ENCODE peak calls at places on chromosomes 13 and 19, in seven cellular contexts. One of them, this sample, is unnamed.

GRCh38 chr13:42048323-42048624 is 174 bp upstream of the DGKH start:
- DNase-seq in stimulated activated CD4-positive, alpha-beta T cell treated with anti-CD3 and anti-CD28 coated beads, Interleukin-4, amount 100 ng/mL, for 48 hours: no peak
- DNase-seq in hypothalamus: no peak
- DNase-seq in endothelial cell: no peak
- DNase-seq in neuronal stem cell: no peak
- DNase-seq in cardiac muscle cell: no peak
- DNase-seq in activated naive CD4-positive, alpha-beta T cell: no peak
- DNase-seq in this sample: no peak

GRCh38 chr13:112208656-112209055 is 141.7 kb downstream of the SOX1 start:
- DNase-seq in stimulated activated CD4-positive, alpha-beta T cell treated with anti-CD3 and anti-CD28 coated beads, Interleukin-4, amount 100 ng/mL, for 48 hours: no peak
- DNase-seq in hypothalamus: no peak
- DNase-seq in endothelial cell: no peak
- DNase-seq in neuronal stem cell: no peak
- DNase-seq in cardiac muscle cell: no peak
- DNase-seq in activated naive CD4-positive, alpha-beta T cell: no peak
- DNase-seq in this sample: no peak

GRCh38 chr19:19170053-19170945 is at the start of gene MEF2B:
- DNase-seq in stimulated activated CD4-positive, alpha-beta T cell treated with anti-CD3 and anti-CD28 coated beads, Interleukin-4, amount 100 ng/mL, for 48 hours: peak; percentile 71
- DNase-seq in hypothalamus: peak; percentile 46
- DNase-seq in endothelial cell: peak; percentile 78
- DNase-seq in neuronal stem cell: peak; percentile 74
- DNase-seq in cardiac muscle cell: peak; percentile 93
- DNase-seq in activated naive CD4-positive, alpha-beta T cell: peak; percentile 57
- DNase-seq in this sample: peak; percentile 9

GRCh38 chr19:48123907-48124675 is 13.5 kb upstream of the PLA2G4C start:
- DNase-seq in stimulated activated CD4-positive, alpha-beta T cell treated with anti-CD3 and anti-CD28 coated beads, Interleukin-4, amount 100 ng/mL, for 48 hours: peak; percentile 54
- DNase-seq in hypothalamus: no peak
- DNase-seq in endothelial cell: no peak
- DNase-seq in neuronal stem cell: peak; percentile 54
- DNase-seq in cardiac muscle cell: no peak
- DNase-seq in activated naive CD4-positive, alpha-beta T cell: no peak
- DNase-seq in this sample: no peak

GRCh38 chr13:39186205-39186880 is 148.1 kb downstream of the NHLRC3 start:
- DNase-seq in stimulated activated CD4-positive, alpha-beta T cell treated with anti-CD3 and anti-CD28 coated beads, Interleukin-4, amount 100 ng/mL, for 48 hours: no peak
- DNase-seq in hypothalamus: no peak
- DNase-seq in endothelial cell: no peak
- DNase-seq in neuronal stem cell: no peak
- DNase-seq in cardiac muscle cell: no peak
- DNase-seq in activated naive CD4-positive, alpha-beta T cell: no peak
- DNase-seq in this sample: no peak

GRCh38 chr19:31304877-31305312 is 44.3 kb downstream of the TSHZ3 start:
- DNase-seq in stimulated activated CD4-positive, alpha-beta T cell treated with anti-CD3 and anti-CD28 coated beads, Interleukin-4, amount 100 ng/mL, for 48 hours: no peak
- DNase-seq in hypothalamus: no peak
- DNase-seq in endothelial cell: no peak
- DNase-seq in neuronal stem cell: no peak
- DNase-seq in cardiac muscle cell: no peak
- DNase-seq in activated naive CD4-positive, alpha-beta T cell: no peak
- DNase-seq in this sample: no peak

GRCh38 chr19:15875075-15875474 is 22.8 kb downstream of the CYP4F2 start:
- DNase-seq in stimulated activated CD4-positive, alpha-beta T cell treated with anti-CD3 and anti-CD28 coated beads, Interleukin-4, amount 100 ng/mL, for 48 hours: no peak
- DNase-seq in hypothalamus: no peak
- DNase-seq in endothelial cell: no peak
- DNase-seq in neuronal stem cell: no peak
- DNase-seq in cardiac muscle cell: no peak
- DNase-seq in activated naive CD4-positive, alpha-beta T cell: no peak
- DNase-seq in this sample: no peak

GRCh38 chr13:94548382-94549240 is 47.3 kb downstream of the TGDS start:
- DNase-seq in stimulated activated CD4-positive, alpha-beta T cell treated with anti-CD3 and anti-CD28 coated beads, Interleukin-4, amount 100 ng/mL, for 48 hours: peak; percentile 7
- DNase-seq in hypothalamus: peak; percentile 66
- DNase-seq in endothelial cell: peak; percentile 43
- DNase-seq in neuronal stem cell: no peak
- DNase-seq in cardiac muscle cell: peak; percentile 61
- DNase-seq in activated naive CD4-positive, alpha-beta T cell: no peak
- DNase-seq in this sample: no peak

GRCh38 chr19:40962460-40962961 is 28.6 kb upstream of the CYP2B6 start:
- DNase-seq in stimulated activated CD4-positive, alpha-beta T cell treated with anti-CD3 and anti-CD28 coated beads, Interleukin-4, amount 100 ng/mL, for 48 hours: no peak
- DNase-seq in hypothalamus: no peak
- DNase-seq in endothelial cell: no peak
- DNase-seq in neuronal stem cell: no peak
- DNase-seq in cardiac muscle cell: no peak
- DNase-seq in activated naive CD4-positive, alpha-beta T cell: no peak
- DNase-seq in this sample: no peak

GRCh38 chr19:37221136-37221535 is 3.1 kb downstream of the ZNF383 start:
- DNase-seq in stimulated activated CD4-positive, alpha-beta T cell treated with anti-CD3 and anti-CD28 coated beads, Interleukin-4, amount 100 ng/mL, for 48 hours: no peak
- DNase-seq in hypothalamus: no peak
- DNase-seq in endothelial cell: no peak
- DNase-seq in neuronal stem cell: no peak
- DNase-seq in cardiac muscle cell: no peak
- DNase-seq in activated naive CD4-positive, alpha-beta T cell: no peak
- DNase-seq in this sample: no peak

GRCh38 chr19:6172074-6172863 is 36.8 kb downstream of the ACSBG2 start:
- DNase-seq in stimulated activated CD4-positive, alpha-beta T cell treated with anti-CD3 and anti-CD28 coated beads, Interleukin-4, amount 100 ng/mL, for 48 hours: no peak
- DNase-seq in hypothalamus: no peak
- DNase-seq in endothelial cell: no peak
- DNase-seq in neuronal stem cell: no peak
- DNase-seq in cardiac muscle cell: no peak
- DNase-seq in activated naive CD4-positive, alpha-beta T cell: no peak
- DNase-seq in this sample: no peak

GRCh38 chr19:5985098-5985783 is 7.3 kb upstream of the RANBP3 start:
- DNase-seq in stimulated activated CD4-positive, alpha-beta T cell treated with anti-CD3 and anti-CD28 coated beads, Interleukin-4, amount 100 ng/mL, for 48 hours: no peak
- DNase-seq in hypothalamus: no peak
- DNase-seq in endothelial cell: no peak
- DNase-seq in neuronal stem cell: no peak
- DNase-seq in cardiac muscle cell: no peak
- DNase-seq in activated naive CD4-positive, alpha-beta T cell: no peak
- DNase-seq in this sample: no peak

GRCh38 chr19:14434157-14434501 is 1.0 kb downstream of the PKN1 start:
- DNase-seq in stimulated activated CD4-positive, alpha-beta T cell treated with anti-CD3 and anti-CD28 coated beads, Interleukin-4, amount 100 ng/mL, for 48 hours: no peak
- DNase-seq in hypothalamus: peak; percentile 18
- DNase-seq in endothelial cell: no peak
- DNase-seq in neuronal stem cell: no peak
- DNase-seq in cardiac muscle cell: no peak
- DNase-seq in activated naive CD4-positive, alpha-beta T cell: no peak
- DNase-seq in this sample: no peak

GRCh38 chr13:73956101-73956500 is 178.1 kb downstream of the KLF12 start:
- DNase-seq in stimulated activated CD4-positive, alpha-beta T cell treated with anti-CD3 and anti-CD28 coated beads, Interleukin-4, amount 100 ng/mL, for 48 hours: no peak
- DNase-seq in hypothalamus: no peak
- DNase-seq in endothelial cell: no peak
- DNase-seq in neuronal stem cell: no peak
- DNase-seq in cardiac muscle cell: no peak
- DNase-seq in activated naive CD4-positive, alpha-beta T cell: no peak
- DNase-seq in this sample: no peak

GRCh38 chr19:610801-611505 is 21.3 kb downstream of the HCN2 start:
- DNase-seq in stimulated activated CD4-positive, alpha-beta T cell treated with anti-CD3 and anti-CD28 coated beads, Interleukin-4, amount 100 ng/mL, for 48 hours: peak; percentile 50
- DNase-seq in hypothalamus: no peak
- DNase-seq in endothelial cell: no peak
- DNase-seq in neuronal stem cell: no peak
- DNase-seq in cardiac muscle cell: no peak
- DNase-seq in activated naive CD4-positive, alpha-beta T cell: peak; percentile 30
- DNase-seq in this sample: no peak

GRCh38 chr13:59492030-59492636 is 671.6 kb downstream of the DIAPH3 start:
- DNase-seq in stimulated activated CD4-positive, alpha-beta T cell treated with anti-CD3 and anti-CD28 coated beads, Interleukin-4, amount 100 ng/mL, for 48 hours: no peak
- DNase-seq in hypothalamus: no peak
- DNase-seq in endothelial cell: no peak
- DNase-seq in neuronal stem cell: no peak
- DNase-seq in cardiac muscle cell: no peak
- DNase-seq in activated naive CD4-positive, alpha-beta T cell: no peak
- DNase-seq in this sample: no peak

This sample was measured in anterior cingulate cortex.